ENCODE peak calls at places on chromosomes 1 and 21, in eight cellular contexts. G is psoas muscle, P is Peyer's patch, E is hepatocyte, W is spleen, M is heart right ventricle, N is IMR-90, R is ovary. Z is an unnamed sample. For H3K4me1, the result is how much of the 10 kb centered on the place peaks cover.

GRCh38 chr1:7528386-7529031 is 242.6 kb upstream of the VAMP3 start:
- DNase-seq in E (no peak), G (no peak), R (no peak), W (peak), N (peak), P (no peak), M (no peak), Z (no peak)

GRCh38 chr1:236149003-236149595 is 6.8 kb downstream of the GPR137B start:
- DNase-seq in M (no peak), R (no peak), W (no peak), G (no peak), E (no peak), P (no peak), N (no peak), Z (no peak)

GRCh38 chr1:24905979-24906720 is 23.9 kb downstream of the RUNX3 start:
- DNase-seq in R (no peak), G (no peak), W (peak), E (no peak), P (peak), M (no peak), N (no peak), Z (no peak)

GRCh38 chr1:86787626-86788025 is 83.2 kb downstream of the SH3GLB1 start:
- DNase-seq in P (no peak), G (no peak), M (no peak), R (no peak), N (no peak), E (no peak), W (no peak), Z (no peak)

GRCh38 chr1:83632906-83633305 is 366.0 kb downstream of the TTLL7 start:
- DNase-seq in E (no peak), M (no peak), G (no peak), P (no peak), N (no peak), W (no peak), R (no peak), Z (no peak)

GRCh38 chr1:232486454-232487202 is 143.3 kb downstream of the SIPA1L2 start:
- DNase-seq in W (no peak), R (no peak), E (no peak), N (peak), M (no peak), P (no peak), G (no peak), Z (no peak)

GRCh38 chr1:22527555-22528296 is 35.6 kb upstream of the EPHA8 start:
- DNase-seq in M (no peak), R (no peak), P (no peak), N (no peak), W (no peak), G (no peak), E (no peak), Z (no peak)

GRCh38 chr1:203625623-203626189 is 926 bp upstream of the ATP2B4 start:
- DNase-seq in R (no peak), E (peak), G (no peak), N (no peak), W (no peak), P (peak), M (peak), Z (no peak)

GRCh38 chr1:228408869-228409805 is 2.5 kb upstream of the TRIM11 start:
- DNase-seq in R (no peak), G (no peak), W (peak), P (peak), M (no peak), N (no peak), E (no peak), Z (peak)

GRCh38 chr1:157124855-157125254 is 13.3 kb downstream of the ETV3 start:
- DNase-seq in R (no peak), G (no peak), P (peak), N (no peak), M (no peak), W (no peak), E (no peak), Z (no peak)

GRCh38 chr21:23837564-23837963 is 1769.7 kb downstream of the MRPL39 start:
- DNase-seq in G (no peak), W (no peak), N (no peak), P (no peak), E (no peak), R (no peak), M (no peak), Z (no peak)

GRCh38 chr1:211632117-211632807 is 43.2 kb downstream of the NEK2 start:
- DNase-seq in W (peak), N (no peak), P (no peak), R (no peak), E (no peak), G (no peak), M (no peak), Z (no peak)

GRCh38 chr1:3542635-3543034 is 68.7 kb downstream of the MEGF6 start:
- DNase-seq in N (no peak), R (no peak), G (no peak), P (no peak), E (no peak), W (no peak), M (no peak), Z (no peak)

GRCh38 chr1:182185147-182185546 is 123.6 kb upstream of the ZNF648 start:
- DNase-seq in E (no peak), N (no peak), P (no peak), G (no peak), R (no peak), M (no peak), W (no peak), Z (no peak)

GRCh38 chr1:199857103-199857502 is 170.4 kb upstream of the NR5A2 start:
- DNase-seq in E (no peak), P (no peak), R (no peak), W (no peak), M (no peak), N (peak), G (no peak), Z (no peak)

GRCh38 chr21:35485364-35485763 is 436.3 kb upstream of the RUNX1 start:
- DNase-seq in P (no peak), R (no peak), M (no peak), N (no peak), E (no peak), W (no peak), G (no peak), Z (no peak)

GRCh38 chr1:98034505-98034904 is 113.7 kb upstream of the DPYD start:
- DNase-seq in P (no peak), W (no peak), M (no peak), N (peak), E (no peak), R (no peak), G (no peak), Z (no peak)

GRCh38 chr21:41211041-41211426 is 43.1 kb downstream of the BACE2 start:
- DNase-seq in R (no peak), G (no peak), P (no peak), E (no peak), W (no peak), M (no peak), N (no peak), Z (no peak)

DNA sequence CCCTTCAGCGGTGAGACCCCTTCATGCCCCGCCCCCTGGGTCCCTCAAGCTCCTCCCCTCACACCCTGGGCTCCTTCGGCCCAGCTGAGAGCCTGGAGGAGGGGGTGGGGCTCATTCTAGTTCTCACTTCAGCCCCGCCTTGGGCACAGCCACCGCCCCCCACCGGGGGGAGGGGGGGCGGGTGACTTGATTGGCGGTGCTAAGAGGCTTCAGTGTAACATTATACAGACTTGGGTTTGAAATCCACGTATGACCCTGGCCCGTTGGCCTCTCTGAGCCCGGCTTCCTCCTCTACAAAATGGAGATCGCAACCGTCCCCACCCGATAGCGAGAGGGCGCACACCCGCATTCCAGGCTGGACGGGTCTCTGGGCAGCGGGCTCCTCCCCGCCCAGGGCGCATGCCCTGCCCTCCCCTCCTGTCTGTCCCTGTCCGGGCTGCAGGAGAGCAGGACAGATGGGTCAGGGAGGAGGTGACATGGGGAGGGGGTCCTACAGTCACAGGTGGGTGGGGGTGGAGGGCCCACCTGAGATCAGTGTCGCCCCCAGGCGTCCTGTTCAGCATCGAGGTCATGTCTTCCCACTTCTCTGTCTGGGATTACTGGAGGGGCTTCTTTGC is 5.1 kb downstream of the CLCNKB start:
- DNase-seq in N (no peak), G (peak), E (peak), M (peak), W (no peak), P (no peak), R (peak), Z (no peak)
- TF ChIP-seq CTCF in N (no peak), G (no peak), E (peak), M (no peak), W (no peak), P (no peak), R (no peak), Z (no peak)

GRCh38 chr1:162349635-162350330 is 26.9 kb downstream of the SPATA46 start:
- DNase-seq in E (peak), P (peak), W (no peak), M (no peak), R (no peak), G (no peak), N (peak), Z (no peak)
- H3K27ac ChIP-seq in E (peak), P (no peak), W (no peak), M (no peak), R (no peak), G (no peak), N (peak), Z (no peak)

DNA sequence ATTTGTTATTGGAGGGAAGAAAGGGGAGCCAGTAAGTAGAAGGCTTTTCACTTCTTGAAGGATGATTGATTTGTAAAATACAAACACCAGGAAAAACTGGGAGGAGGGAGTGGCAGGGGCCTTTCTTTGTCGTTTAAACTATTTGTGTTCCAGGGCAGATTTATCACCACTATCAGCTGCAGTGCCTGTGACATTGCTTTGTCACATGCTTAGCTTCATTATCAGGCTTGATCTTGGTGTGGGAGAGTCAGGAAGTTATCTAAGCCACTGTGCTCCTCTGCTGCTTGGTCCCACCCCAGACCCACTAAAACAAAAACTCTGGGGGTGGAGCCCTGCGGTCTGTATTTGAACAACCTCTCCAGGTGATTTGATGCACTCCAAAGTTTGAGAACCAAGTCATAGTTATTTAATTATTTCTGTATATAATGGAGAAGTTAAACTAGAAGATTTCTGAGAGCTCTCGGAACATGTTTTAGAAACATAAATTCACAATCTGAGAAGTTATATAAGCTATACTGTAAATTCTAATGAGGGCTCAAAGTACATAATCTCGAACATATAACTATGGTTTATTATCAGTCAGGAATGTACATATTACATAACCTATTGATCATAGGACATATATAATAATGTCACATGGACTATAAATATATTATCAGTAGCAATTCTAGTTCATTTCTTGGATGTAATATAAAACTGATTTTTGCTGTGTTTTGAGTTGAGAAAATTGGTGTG is 87.9 kb downstream of the CDC14A start:
- DNase-seq in N (no peak), E (peak), W (no peak), M (peak), R (no peak), G (no peak), P (peak), Z (no peak)
- H3K4me1 ChIP-seq in N (under half), E (under half), W (under half), M (under half), R (under half), G (under half), P (under half), Z (under half)

DNA sequence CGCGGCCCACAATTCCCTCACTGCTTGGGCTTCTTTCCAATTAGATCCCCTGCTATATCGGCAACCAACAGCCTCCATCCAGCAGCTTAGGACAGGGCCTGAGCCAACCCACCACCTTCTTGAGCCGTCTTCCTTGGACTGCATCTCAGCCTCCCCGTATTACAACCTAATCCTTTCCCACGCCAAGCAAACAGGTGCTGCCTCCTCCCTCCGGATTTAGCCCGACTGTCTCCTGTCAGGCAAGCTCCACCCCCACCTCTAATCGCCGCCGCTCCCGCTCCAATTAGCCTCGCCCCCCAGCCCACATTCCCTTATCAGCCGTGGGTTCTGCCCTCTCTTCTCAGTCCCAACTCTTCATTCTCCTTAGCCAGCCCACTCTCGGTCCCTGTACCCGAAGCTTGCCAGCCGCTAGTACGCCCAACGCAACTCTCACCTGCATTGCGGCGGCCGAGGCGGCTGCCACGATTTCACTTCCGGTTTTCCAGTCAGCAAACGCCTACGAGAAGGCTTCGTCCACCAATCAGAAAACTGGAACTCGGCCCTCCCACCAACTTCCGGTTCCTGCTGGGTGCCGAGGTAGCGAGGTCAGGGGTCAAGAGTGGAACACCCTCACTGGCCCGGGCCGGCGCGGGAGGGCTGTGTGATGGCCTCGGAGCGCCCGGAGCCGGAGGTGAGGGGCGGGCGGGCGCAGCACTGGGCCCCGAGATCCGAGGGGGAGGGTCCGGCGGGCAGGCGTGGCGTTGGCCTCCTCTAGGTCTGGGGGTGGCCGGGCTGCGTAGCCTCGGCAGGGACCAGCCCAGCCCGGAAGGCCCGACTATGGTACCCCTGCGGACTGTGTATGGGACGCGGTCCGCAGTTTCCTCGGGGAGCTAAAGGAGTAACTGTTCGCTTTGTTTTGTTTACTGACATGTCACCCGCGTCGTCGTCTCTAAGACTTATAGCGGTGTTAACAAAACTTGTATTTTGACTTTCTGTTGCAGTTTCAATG is at the start of the genes MED8 and SZT2:
- DNase-seq in P (peak), M (peak), W (peak), R (peak), E (peak), G (peak), N (peak), Z (peak)
- TF ChIP-seq CTCF in P (no peak), M (no peak), W (no peak), R (no peak), E (no peak), G (no peak), N (no peak), Z (no peak)

GRCh38 chr1:59892836-59893811 is 33.4 kb downstream of the CYP2J2 start:
- DNase-seq in N (no peak), W (no peak), R (no peak), E (peak), P (no peak), G (no peak), M (no peak), Z (no peak)
- H3K27ac ChIP-seq in N (no peak), W (no peak), R (no peak), E (peak), P (no peak), G (no peak), M (no peak), Z (no peak)

GRCh38 chr1:206556748-206557635 is 49.7 kb downstream of the RASSF5 start:
- DNase-seq in W (peak), M (peak), G (peak), E (peak), R (peak), P (peak), N (peak), Z (peak)
- H3K4me1 ChIP-seq in W (half or more), M (half or more), G (under half), E (under half), R (under half), P (under half), N (under half), Z (under half)

GRCh38 chr1:53473463-53473862 is 14.3 kb downstream of the DMRTB1 start:
- DNase-seq in P (no peak), R (no peak), W (no peak), M (no peak), N (peak), E (no peak), G (no peak), Z (no peak)
- TF ChIP-seq CTCF in P (no peak), R (no peak), W (no peak), M (no peak), N (peak), E (peak), G (no peak), Z (no peak)

DNA sequence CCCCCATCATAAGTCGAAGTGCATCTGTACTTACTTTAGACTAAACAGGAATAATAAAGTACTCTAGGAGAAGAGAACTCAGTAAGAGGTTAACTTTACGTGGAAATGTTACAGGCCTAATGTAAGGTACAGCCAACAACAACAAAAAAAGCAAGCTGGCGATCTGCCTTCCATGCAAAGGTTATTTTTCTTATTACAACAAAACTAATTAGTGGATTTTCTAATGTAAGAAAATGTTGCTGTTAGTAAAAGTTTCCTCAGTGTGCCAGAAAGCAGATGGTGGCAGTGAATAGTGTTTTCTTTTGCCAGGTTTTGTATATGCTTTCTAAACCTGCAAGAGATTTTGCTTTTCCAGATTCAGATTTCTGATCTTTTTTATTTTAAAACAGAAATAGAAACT is 179.2 kb downstream of the NFIA start:
- DNase-seq in N (no peak), P (no peak), G (no peak), M (no peak), E (no peak), W (no peak), R (no peak), Z (no peak)
- H3K27ac ChIP-seq in N (no peak), P (no peak), G (no peak), M (no peak), E (no peak), W (no peak), R (no peak), Z (no peak)

GRCh38 chr1:41659903-41660302 is 175.4 kb upstream of the EDN2 start:
- DNase-seq in N (no peak), G (no peak), W (no peak), P (no peak), E (no peak), R (no peak), M (no peak), Z (no peak)

GRCh38 chr1:41657679-41658078 is 173.2 kb upstream of the EDN2 start:
- DNase-seq in E (no peak), W (peak), G (no peak), P (no peak), M (no peak), R (no peak), N (no peak), Z (no peak)

GRCh38 chr1:41659159-41659495 is 174.6 kb upstream of the EDN2 start:
- DNase-seq in P (no peak), G (no peak), E (no peak), R (no peak), N (no peak), M (no peak), W (no peak), Z (no peak)

GRCh38 chr1:41657101-41657500 is 172.6 kb upstream of the EDN2 start:
- DNase-seq in E (no peak), W (no peak), G (no peak), N (no peak), R (no peak), M (no peak), P (no peak), Z (no peak)

GRCh38 chr1:41658444-41659158 is 174.1 kb upstream of the EDN2 start:
- DNase-seq in P (no peak), R (no peak), N (no peak), W (no peak), M (no peak), G (no peak), E (no peak), Z (no peak)
- H3K4me1 ChIP-seq in P (under half), R (under half), N (under half), W (half or more), M (under half), G (under half), E (under half), Z (under half)

GRCh38 chr1:20483833-20484525 is 2.0 kb downstream of the CAMK2N1 start:
- DNase-seq in P (no peak), E (peak), M (no peak), W (no peak), G (peak), N (peak), R (peak), Z (no peak)
- TF ChIP-seq CTCF in P (no peak), E (no peak), M (no peak), W (no peak), G (no peak), N (peak), R (no peak), Z (no peak)

Z was measured in gastrocnemius medialis.